ENCODE peak calls at places on chromosomes 7 and 10, in five cellular contexts. One of them, this sample, is unnamed.

GRCh38 chr10:50850576-50851340 is 34.7 kb downstream of the A1CF start:
- DNase-seq in AML-193: no peak
- DNase-seq in GM13976: no peak
- DNase-seq in NCI-H774: no peak
- DNase-seq in caudate nucleus: no peak
- DNase-seq in this sample: no peak

GRCh38 chr10:114431414-114431767 is 27.1 kb upstream of the AFAP1L2 start:
- DNase-seq in AML-193: no peak
- DNase-seq in GM13976: no peak
- DNase-seq in NCI-H774: no peak
- DNase-seq in caudate nucleus: no peak
- DNase-seq in this sample: no peak

GRCh38 chr10:123683865-123684264 is 17.7 kb downstream of the GPR26 start:
- DNase-seq in AML-193: no peak
- DNase-seq in GM13976: no peak
- DNase-seq in NCI-H774: no peak
- DNase-seq in caudate nucleus: no peak
- DNase-seq in this sample: no peak

GRCh38 chr7:107255602-107256001 is 86.8 kb downstream of the HBP1 start:
- DNase-seq in AML-193: no peak
- DNase-seq in GM13976: no peak
- DNase-seq in NCI-H774: no peak
- DNase-seq in caudate nucleus: no peak
- DNase-seq in this sample: no peak

GRCh38 chr10:100186813-100187212 is 984 bp upstream of the ERLIN1 start:
- DNase-seq in AML-193: no peak
- DNase-seq in GM13976: peak
- DNase-seq in NCI-H774: no peak
- DNase-seq in caudate nucleus: no peak
- DNase-seq in this sample: no peak

GRCh38 chr7:89618269-89618668 is 536.0 kb upstream of the STEAP1 start:
- DNase-seq in AML-193: no peak
- DNase-seq in GM13976: no peak
- DNase-seq in NCI-H774: no peak
- DNase-seq in caudate nucleus: no peak
- DNase-seq in this sample: no peak

GRCh38 chr7:28062197-28062988 is 118.2 kb downstream of the JAZF1 start:
- DNase-seq in AML-193: peak
- DNase-seq in GM13976: peak
- DNase-seq in NCI-H774: peak
- DNase-seq in caudate nucleus: no peak
- DNase-seq in this sample: no peak

GRCh38 chr10:19847321-19847720 is 31.1 kb downstream of the PLXDC2 start:
- DNase-seq in AML-193: no peak
- DNase-seq in GM13976: no peak
- DNase-seq in NCI-H774: no peak
- DNase-seq in caudate nucleus: no peak
- DNase-seq in this sample: no peak

GRCh38 chr10:14564268-14564744 is 210.4 kb downstream of the FAM107B start:
- DNase-seq in AML-193: peak
- DNase-seq in GM13976: no peak
- DNase-seq in NCI-H774: no peak
- DNase-seq in caudate nucleus: no peak
- DNase-seq in this sample: no peak

GRCh38 chr10:47326927-47327330 is 4.7 kb downstream of the GDF2 start:
- DNase-seq in AML-193: no peak
- DNase-seq in GM13976: no peak
- DNase-seq in NCI-H774: no peak
- DNase-seq in caudate nucleus: no peak
- DNase-seq in this sample: no peak

GRCh38 chr7:134690614-134691504 is 44.2 kb downstream of the BPGM start:
- DNase-seq in AML-193: no peak
- DNase-seq in GM13976: no peak
- DNase-seq in NCI-H774: no peak
- DNase-seq in caudate nucleus: peak
- DNase-seq in this sample: no peak

GRCh38 chr7:27661776-27662489 is 750 bp downstream of the HIBADH start:
- DNase-seq in AML-193: peak
- DNase-seq in GM13976: peak
- DNase-seq in NCI-H774: no peak
- DNase-seq in caudate nucleus: no peak
- DNase-seq in this sample: no peak

GRCh38 chr10:74437822-74438221 is 286.8 kb downstream of the ADK start:
- DNase-seq in AML-193: no peak
- DNase-seq in GM13976: no peak
- DNase-seq in NCI-H774: no peak
- DNase-seq in caudate nucleus: no peak
- DNase-seq in this sample: no peak

GRCh38 chr7:101563198-101563901 is 65.7 kb downstream of the MYL10 start:
- DNase-seq in AML-193: no peak
- DNase-seq in GM13976: peak
- DNase-seq in NCI-H774: no peak
- DNase-seq in caudate nucleus: no peak
- DNase-seq in this sample: no peak

GRCh38 chr10:4008676-4009382 is 223.8 kb upstream of the KLF6 start:
- DNase-seq in AML-193: no peak
- DNase-seq in GM13976: no peak
- DNase-seq in NCI-H774: no peak
- DNase-seq in caudate nucleus: no peak
- DNase-seq in this sample: no peak

GRCh38 chr10:32328499-32328898 is 18.5 kb downstream of the EPC1 start:
- DNase-seq in AML-193: no peak
- DNase-seq in GM13976: no peak
- DNase-seq in NCI-H774: no peak
- DNase-seq in caudate nucleus: no peak
- DNase-seq in this sample: no peak

GRCh38 chr7:8205572-8205971 is 56.4 kb downstream of the ICA1 start:
- DNase-seq in AML-193: no peak
- DNase-seq in GM13976: no peak
- DNase-seq in NCI-H774: no peak
- DNase-seq in caudate nucleus: no peak
- DNase-seq in this sample: no peak

GRCh38 chr7:66348959-66349358 is 143.8 kb downstream of the TPST1 start:
- DNase-seq in AML-193: peak
- DNase-seq in GM13976: no peak
- DNase-seq in NCI-H774: no peak
- DNase-seq in caudate nucleus: peak
- DNase-seq in this sample: no peak

GRCh38 chr10:12960431-12960898 is 41.0 kb downstream of the CCDC3 start:
- DNase-seq in AML-193: no peak
- DNase-seq in GM13976: no peak
- DNase-seq in NCI-H774: no peak
- DNase-seq in caudate nucleus: no peak
- DNase-seq in this sample: no peak

GRCh38 chr10:119397416-119397815 is 145.1 kb downstream of the RGS10 start:
- DNase-seq in AML-193: no peak
- DNase-seq in GM13976: no peak
- DNase-seq in NCI-H774: no peak
- DNase-seq in caudate nucleus: no peak
- DNase-seq in this sample: no peak

GRCh38 chr7:120743128-120743527 is 114.8 kb downstream of the TSPAN12 start:
- DNase-seq in AML-193: no peak
- DNase-seq in GM13976: no peak
- DNase-seq in NCI-H774: peak
- DNase-seq in caudate nucleus: no peak
- DNase-seq in this sample: no peak

GRCh38 chr7:156383526-156383925 is 257.0 kb upstream of the RNF32 start:
- DNase-seq in AML-193: no peak
- DNase-seq in GM13976: no peak
- DNase-seq in NCI-H774: no peak
- DNase-seq in caudate nucleus: no peak
- DNase-seq in this sample: no peak

GRCh38 chr7:35993113-35993512 is 159.9 kb upstream of the EEPD1 start:
- DNase-seq in AML-193: no peak
- DNase-seq in GM13976: no peak
- DNase-seq in NCI-H774: no peak
- DNase-seq in caudate nucleus: no peak
- DNase-seq in this sample: no peak

GRCh38 chr10:48606530-48607355 is 1.9 kb upstream of the ARHGAP22 start:
- DNase-seq in AML-193: peak
- DNase-seq in GM13976: no peak
- DNase-seq in NCI-H774: no peak
- DNase-seq in caudate nucleus: no peak
- DNase-seq in this sample: no peak

GRCh38 chr10:21724695-21725371 is 190.8 kb downstream of the MLLT10 start:
- DNase-seq in AML-193: peak
- DNase-seq in GM13976: peak
- DNase-seq in NCI-H774: peak
- DNase-seq in caudate nucleus: peak
- DNase-seq in this sample: peak

GRCh38 chr10:13268841-13269240 is 31.0 kb downstream of the PHYH start:
- DNase-seq in AML-193: no peak
- DNase-seq in GM13976: no peak
- DNase-seq in NCI-H774: no peak
- DNase-seq in caudate nucleus: no peak
- DNase-seq in this sample: no peak